ENCODE peak calls at places on chromosomes 3 and 15, in five cellular contexts. H is mesendoderm; X is M059J; Z is stimulated activated CD4-positive, alpha-beta T cell treated with anti-CD3 and anti-CD28 coated beads, Interleukin-15, amount 100 ng/mL, for 1 hour; C is T-helper 1 cell. O is an unnamed sample.

GRCh38 chr3:10430805-10431204 is 74.6 kb downstream of the ATP2B2 start:
- DNase-seq in X (no peak), Z (no peak), H (no peak), C (no peak), O (no peak)

GRCh38 chr3:73622135-73622534 is 2.6 kb downstream of the PDZRN3 start:
- DNase-seq in Z (no peak), H (no peak), X (no peak), C (no peak), O (no peak)

GRCh38 chr15:58923696-58924300 is 9.7 kb downstream of the SLTM start:
- DNase-seq in H (no peak), X (no peak), Z (no peak), C (no peak), O (no peak)

GRCh38 chr15:48360841-48361240 is 29.6 kb downstream of the DUT start:
- DNase-seq in C (no peak), Z (no peak), H (peak; percentile 51), X (peak; percentile 71), O (no peak)

GRCh38 chr15:60179786-60180391 is 175.8 kb downstream of the FOXB1 start:
- DNase-seq in Z (no peak), H (peak; percentile 49), X (peak; percentile 47), C (no peak), O (peak; percentile 68)

GRCh38 chr15:48667701-48668100 is 22.2 kb upstream of the FBN1 start:
- DNase-seq in X (peak; percentile 40), Z (no peak), H (no peak), C (no peak), O (no peak)

GRCh38 chr3:59256233-59256632 is 206.4 kb upstream of the CFAP20DC start:
- DNase-seq in Z (no peak), X (no peak), C (no peak), H (peak; percentile 47), O (no peak)

GRCh38 chr15:65954289-65954741 is 85.0 kb downstream of the RAB11A start:
- DNase-seq in H (peak; percentile 96), Z (no peak), X (peak; percentile 90), C (no peak), O (peak; percentile 6)

GRCh38 chr3:197711973-197712707 is 24.6 kb downstream of the RUBCN start:
- DNase-seq in X (peak; percentile 100), H (peak; percentile 96), C (peak; percentile 80), Z (peak; percentile 64), O (peak; percentile 93)

GRCh38 chr15:75599396-75599795 is 20.3 kb upstream of the PTPN9 start:
- DNase-seq in X (no peak), H (no peak), C (no peak), Z (no peak), O (no peak)

GRCh38 chr3:67028385-67028784 is 30.3 kb downstream of the KBTBD8 start:
- DNase-seq in X (no peak), Z (no peak), C (no peak), H (no peak), O (no peak)

GRCh38 chr15:73361331-73361730 is 7.4 kb downstream of the HCN4 start:
- DNase-seq in C (no peak), X (no peak), Z (no peak), H (no peak), O (no peak)

GRCh38 chr15:87653646-87654045 is 602.9 kb downstream of the NTRK3 start:
- DNase-seq in X (no peak), H (peak; percentile 25), C (no peak), Z (no peak), O (no peak)

GRCh38 chr3:109803274-109803673 is 465.9 kb upstream of the DPPA4 start:
- DNase-seq in X (no peak), H (peak; percentile 27), C (no peak), Z (no peak), O (no peak)

GRCh38 chr3:194332858-194333211 is 18.3 kb downstream of the CPN2 start:
- DNase-seq in Z (no peak), C (no peak), H (no peak), X (no peak), O (no peak)

GRCh38 chr15:95669146-95669922 is 661.2 kb upstream of the NR2F2 start:
- DNase-seq in C (no peak), Z (no peak), X (peak; percentile 36), H (no peak), O (peak; percentile 75)

GRCh38 chr15:70195808-70196304 is 98.1 kb upstream of the TLE3 start:
- DNase-seq in H (no peak), C (no peak), X (peak; percentile 92), Z (no peak), O (peak; percentile 33)

GRCh38 chr15:85849946-85850345 is 55.2 kb upstream of the KLHL25 start:
- DNase-seq in Z (no peak), C (no peak), H (no peak), X (no peak), O (no peak)

GRCh38 chr15:71069693-71070092 is 45.6 kb upstream of the THSD4 start:
- DNase-seq in C (no peak), Z (no peak), H (no peak), X (no peak), O (no peak)

GRCh38 chr3:99637381-99638111 is 848 bp upstream of the COL8A1 start:
- DNase-seq in H (peak; percentile 56), C (no peak), X (peak; percentile 94), Z (no peak), O (peak; percentile 40)

GRCh38 chr15:70424937-70425411 is 327.3 kb upstream of the TLE3 start:
- DNase-seq in H (no peak), X (no peak), Z (no peak), C (no peak), O (no peak)

GRCh38 chr3:81339040-81339845 is 422.2 kb downstream of the GBE1 start:
- DNase-seq in Z (no peak), H (peak; percentile 21), C (no peak), X (peak; percentile 5), O (peak; percentile 21)

GRCh38 chr3:195411831-195412230 is 31.0 kb downstream of the ACAP2 start:
- DNase-seq in X (peak; percentile 49), C (no peak), Z (no peak), H (no peak), O (no peak)

GRCh38 chr15:65414841-65415621 is 7.7 kb downstream of the IGDCC4 start:
- DNase-seq in Z (no peak), C (no peak), H (peak; percentile 96), X (no peak), O (peak; percentile 54)

GRCh38 chr15:88631464-88632028 is 7.3 kb upstream of the ISG20 start:
- DNase-seq in C (no peak), H (no peak), Z (no peak), X (no peak), O (peak; percentile 84)

GRCh38 chr3:32175607-32176197 is 62.8 kb upstream of the CMTM8 start:
- DNase-seq in Z (no peak), H (peak; percentile 80), X (peak; percentile 51), C (peak; percentile 45), O (peak; percentile 79)

GRCh38 chr3:151345854-151346253 is 16.5 kb upstream of the P2RY13 start:
- DNase-seq in X (peak; percentile 83), H (no peak), Z (no peak), C (no peak), O (no peak)

GRCh38 chr3:156478931-156479330 is 76.0 kb downstream of the SSR3 start:
- DNase-seq in C (no peak), Z (no peak), X (no peak), H (no peak), O (no peak)

GRCh38 chr15:32981536-32981935 is 213.0 kb downstream of the FMN1 start:
- DNase-seq in Z (no peak), H (no peak), C (no peak), X (peak; percentile 31), O (no peak)

GRCh38 chr3:25293736-25294135 is 134.3 kb upstream of the RARB start:
- DNase-seq in H (peak; percentile 41), X (no peak), Z (no peak), C (no peak), O (no peak)

GRCh38 chr15:72706266-72706665 is 20.3 kb downstream of the BBS4 start:
- DNase-seq in H (peak; percentile 5), Z (no peak), C (no peak), X (peak; percentile 53), O (no peak)

GRCh38 chr3:76470285-76470684 is 569.6 kb upstream of the ROBO2 start:
- DNase-seq in Z (no peak), C (no peak), X (no peak), H (peak; percentile 10), O (no peak)

GRCh38 chr3:172061724-172062184 is 22.4 kb downstream of the FNDC3B start:
- DNase-seq in Z (no peak), X (peak; percentile 42), H (no peak), C (no peak), O (peak; percentile 69)

GRCh38 chr3:131402391-131403039 is 20.9 kb downstream of the NUDT16 start:
- DNase-seq in H (peak; percentile 53), C (no peak), Z (no peak), X (peak; percentile 74), O (peak; percentile 74)